ENCODE peak calls at places on chromosomes 1 and 21, in eight cellular contexts. A is WTC11; N is stimulated activated CD8-positive, alpha-beta memory T cell treated with anti-CD3 and anti-CD28 coated beads, Interleukin-4, amount 100 ng/mL, for 4 hours; R is NCI-H1092; O is ovary; J is mucosa of gallbladder; Z is stimulated activated CD4-positive, alpha-beta T cell treated with anti-CD3 and anti-CD28 coated beads, Interleukin-1b, Interleukin-23, amount 100 ng/mL, for 4 hours; I is astrocyte of the cerebellum. P is an unnamed sample.

GRCh38 chr1:36874271-36875017 is 159.9 kb downstream of the GRIK3 start:
- DNase-seq in A (no peak), N (no peak), R (no peak), O (no peak), J (no peak), Z (no peak), I (no peak), P (no peak)

GRCh38 chr1:224757508-224757907 is 141.4 kb downstream of the CNIH3 start:
- DNase-seq in A (no peak), N (no peak), R (no peak), O (no peak), J (no peak), Z (no peak), I (no peak), P (no peak)

GRCh38 chr1:177825276-177825903 is 144.5 kb downstream of the SEC16B start:
- DNase-seq in A (no peak), N (no peak), R (no peak), O (no peak), J (no peak), Z (no peak), I (no peak), P (no peak)

GRCh38 chr1:21257431-21258135 is 32.7 kb downstream of the ECE1 start:
- DNase-seq in A (no peak), N (no peak), R (no peak), O (no peak), J (no peak), Z (no peak), I (no peak), P (no peak)

GRCh38 chr1:240611619-240612490 is at the start of gene GREM2:
- DNase-seq in A (peak; percentile 67), N (peak; percentile 0), R (peak; percentile 28), O (peak; percentile 63), J (peak; percentile 18), Z (no peak), I (peak; percentile 87), P (peak; percentile 19)

GRCh38 chr1:14913475-14914155 is 239.9 kb upstream of the TMEM51 start:
- DNase-seq in A (no peak), N (no peak), R (no peak), O (no peak), J (no peak), Z (no peak), I (no peak), P (no peak)

GRCh38 chr21:43308101-43308500 is 118.8 kb downstream of the SIK1 start:
- DNase-seq in A (no peak), N (no peak), R (no peak), O (peak; percentile 30), J (no peak), Z (no peak), I (no peak), P (no peak)

GRCh38 chr1:240258910-240259309 is 167.2 kb downstream of the FMN2 start:
- DNase-seq in A (no peak), N (no peak), R (no peak), O (no peak), J (no peak), Z (no peak), I (peak; percentile 46), P (no peak)

GRCh38 chr1:241265428-241265827 is 91.6 kb downstream of the RGS7 start:
- DNase-seq in A (no peak), N (no peak), R (no peak), O (no peak), J (no peak), Z (no peak), I (no peak), P (no peak)

GRCh38 chr1:119674110-119674509 is 26.0 kb upstream of the ZNF697 start:
- DNase-seq in A (no peak), N (no peak), R (no peak), O (no peak), J (no peak), Z (no peak), I (no peak), P (no peak)

P was measured in heart right ventricle.